ENCODE peak calls at places on chromosomes 1 and 21, in four cellular contexts. I is A673, R is cerebellum, V is Caki2. J is an unnamed sample.

GRCh38 chr21:40587786-40588353 is 259.1 kb downstream of the DSCAM start:
- DNase-seq in I (no peak), R (no peak), V (no peak), J (no peak)

GRCh38 chr1:230185076-230186001 is 118.3 kb downstream of the GALNT2 start:
- DNase-seq in I (no peak), R (no peak), V (no peak), J (no peak)

GRCh38 chr1:28756846-28757245 is 20.1 kb downstream of the YTHDF2 start:
- DNase-seq in I (no peak), R (peak; percentile 47), V (no peak), J (no peak)

GRCh38 chr1:169572184-169572583 is 14.1 kb downstream of the F5 start:
- DNase-seq in I (no peak), R (no peak), V (peak; percentile 30), J (no peak)

GRCh38 chr1:151639466-151639865 is 27.6 kb downstream of the SNX27 start:
- DNase-seq in I (no peak), R (no peak), V (peak; percentile 46), J (no peak)

GRCh38 chr1:227805606-227806197 is 9.8 kb upstream of the PRSS38 start:
- DNase-seq in I (no peak), R (no peak), V (peak; percentile 54), J (no peak)

GRCh38 chr1:109307363-109308021 is 681 bp upstream of the MYBPHL start:
- DNase-seq in I (peak; percentile 30), R (peak; percentile 31), V (no peak), J (peak; percentile 79)

GRCh38 chr1:6483010-6483760 is 8.3 kb downstream of the PLEKHG5 start:
- DNase-seq in I (no peak), R (peak; percentile 95), V (no peak), J (no peak)

GRCh38 chr1:117067528-117068370 is 7.6 kb downstream of the TTF2 start:
- DNase-seq in I (peak; percentile 60), R (peak; percentile 68), V (peak; percentile 19), J (no peak)

GRCh38 chr1:117895482-117896114 is 33.8 kb downstream of the GDAP2 start:
- DNase-seq in I (peak; percentile 77), R (peak; percentile 53), V (peak; percentile 43), J (no peak)

GRCh38 chr21:45042664-45043161 is 31.7 kb upstream of the ADARB1 start:
- DNase-seq in I (no peak), R (no peak), V (no peak), J (peak; percentile 66)

GRCh38 chr1:186046437-186047233 is 312.4 kb downstream of the HMCN1 start:
- DNase-seq in I (no peak), R (no peak), V (no peak), J (no peak)